ENCODE peak calls at places on chromosomes 1 and 21, in five cellular contexts. F is fibroblast of pulmonary artery, K is NB4, B is ovary, Y is body of pancreas. Z is an unnamed sample.

GRCh38 chr1:10629091-10629815 is 154.5 kb downstream of the PEX14 start:
- DNase-seq in F (no peak), K (no peak), B (no peak), Y (no peak), Z (no peak)

GRCh38 chr1:214503553-214503952 is 47.8 kb downstream of the PTPN14 start:
- DNase-seq in F (no peak), K (no peak), B (no peak), Y (no peak), Z (no peak)

GRCh38 chr1:189356206-189356605 is 1121.5 kb downstream of the BRINP3 start:
- DNase-seq in F (no peak), K (no peak), B (no peak), Y (no peak), Z (no peak)

GRCh38 chr1:110829955-110830553 is 42.9 kb upstream of the CD53 start:
- DNase-seq in F (peak), K (peak), B (no peak), Y (no peak), Z (no peak)

GRCh38 chr1:59698386-59698785 is 116.4 kb upstream of the HOOK1 start:
- DNase-seq in F (no peak), K (peak), B (no peak), Y (no peak), Z (no peak)

GRCh38 chr1:101178688-101179491 is 57.9 kb upstream of the S1PR1 start:
- DNase-seq in F (no peak), K (peak), B (no peak), Y (no peak), Z (no peak)

GRCh38 chr21:35048706-35049617 is at the start of gene RUNX1:
- DNase-seq in F (peak), K (peak), B (no peak), Y (no peak), Z (peak)

GRCh38 chr1:161379071-161379470 is 11.4 kb upstream of the CFAP126 start:
- DNase-seq in F (no peak), K (no peak), B (no peak), Y (no peak), Z (no peak)

GRCh38 chr21:25329227-25329626 is 278.1 kb downstream of the MRPL39 start:
- DNase-seq in F (peak), K (no peak), B (no peak), Y (no peak), Z (no peak)

GRCh38 chr1:104780470-104781078 is 1030.9 kb downstream of the AMY1C start:
- DNase-seq in F (peak), K (peak), B (no peak), Y (no peak), Z (no peak)

GRCh38 chr1:116759636-116760035 is 5.4 kb downstream of the CD2 start:
- DNase-seq in F (no peak), K (no peak), B (no peak), Y (no peak), Z (no peak)

GRCh38 chr1:110612060-110612745 is 6.0 kb upstream of the KCNA2 start:
- DNase-seq in F (no peak), K (no peak), B (no peak), Y (no peak), Z (no peak)

GRCh38 chr1:211843507-211844298 is 13.1 kb upstream of the LPGAT1 start:
- DNase-seq in F (no peak), K (peak), B (no peak), Y (no peak), Z (no peak)

GRCh38 chr1:5896706-5897105 is 95.5 kb downstream of the NPHP4 start:
- DNase-seq in F (no peak), K (no peak), B (no peak), Y (no peak), Z (no peak)

GRCh38 chr1:8456306-8456912 is 138.5 kb downstream of the SLC45A1 start:
- DNase-seq in F (peak), K (no peak), B (no peak), Y (no peak), Z (no peak)

GRCh38 chr1:176111835-176112234 is 95.3 kb downstream of the COP1 start:
- DNase-seq in F (no peak), K (no peak), B (no peak), Y (no peak), Z (no peak)

GRCh38 chr1:214707306-214708087 is 104.5 kb downstream of the CENPF start:
- DNase-seq in F (peak), K (no peak), B (no peak), Y (no peak), Z (no peak)

GRCh38 chr1:88399690-88400089 is 284.4 kb upstream of the PKN2 start:
- DNase-seq in F (no peak), K (no peak), B (no peak), Y (no peak), Z (no peak)

GRCh38 chr1:205748398-205749093 is 1.4 kb downstream of the NUCKS1 start:
- DNase-seq in F (peak), K (peak), B (no peak), Y (no peak), Z (no peak)

GRCh38 chr1:3021801-3022401 is 634 bp downstream of the ACTRT2 start:
- DNase-seq in F (no peak), K (no peak), B (no peak), Y (no peak), Z (no peak)

GRCh38 chr1:70458120-70458519 is 47.1 kb downstream of the CTH start:
- DNase-seq in F (no peak), K (no peak), B (no peak), Y (no peak), Z (no peak)

GRCh38 chr1:14055442-14056225 is 355.6 kb downstream of the PRDM2 start:
- DNase-seq in F (no peak), K (no peak), B (no peak), Y (no peak), Z (no peak)

GRCh38 chr1:214362188-214362882 is 81.4 kb downstream of the SMYD2 start:
- DNase-seq in F (peak), K (peak), B (no peak), Y (no peak), Z (no peak)

GRCh38 chr1:39154553-39155361 is 49.7 kb upstream of the MACF1 start:
- DNase-seq in F (peak), K (no peak), B (no peak), Y (no peak), Z (no peak)

GRCh38 chr1:11749203-11749689 is 12.7 kb upstream of the C1orf167 start:
- DNase-seq in F (peak), K (peak), B (no peak), Y (no peak), Z (peak)

GRCh38 chr1:94852758-94853157 is 32.6 kb downstream of the SLC44A3 start:
- DNase-seq in F (peak), K (no peak), B (no peak), Y (no peak), Z (no peak)
- TF ChIP-seq CTCF in F (peak), K (no peak), B (no peak), Y (no peak), Z (no peak)

GRCh38 chr1:38028671-38029070 is 16.1 kb downstream of the UTP11 start:
- DNase-seq in F (no peak), K (no peak), B (no peak), Y (no peak), Z (no peak)
- TF ChIP-seq CTCF in F (peak), K (no peak), B (no peak), Y (no peak), Z (no peak)

GRCh38 chr1:180489313-180489712 is 13.1 kb downstream of the ACBD6 start:
- DNase-seq in F (no peak), K (no peak), B (no peak), Y (no peak), Z (no peak)
- TF ChIP-seq CTCF in F (no peak), K (no peak), B (no peak), Y (no peak), Z (no peak)

GRCh38 chr1:241842565-241842964 is 5.4 kb upstream of the EXO1 start:
- DNase-seq in F (peak), K (no peak), B (no peak), Y (no peak), Z (no peak)
- TF ChIP-seq CTCF in F (no peak), K (no peak), B (no peak), Y (no peak), Z (no peak)

DNA sequence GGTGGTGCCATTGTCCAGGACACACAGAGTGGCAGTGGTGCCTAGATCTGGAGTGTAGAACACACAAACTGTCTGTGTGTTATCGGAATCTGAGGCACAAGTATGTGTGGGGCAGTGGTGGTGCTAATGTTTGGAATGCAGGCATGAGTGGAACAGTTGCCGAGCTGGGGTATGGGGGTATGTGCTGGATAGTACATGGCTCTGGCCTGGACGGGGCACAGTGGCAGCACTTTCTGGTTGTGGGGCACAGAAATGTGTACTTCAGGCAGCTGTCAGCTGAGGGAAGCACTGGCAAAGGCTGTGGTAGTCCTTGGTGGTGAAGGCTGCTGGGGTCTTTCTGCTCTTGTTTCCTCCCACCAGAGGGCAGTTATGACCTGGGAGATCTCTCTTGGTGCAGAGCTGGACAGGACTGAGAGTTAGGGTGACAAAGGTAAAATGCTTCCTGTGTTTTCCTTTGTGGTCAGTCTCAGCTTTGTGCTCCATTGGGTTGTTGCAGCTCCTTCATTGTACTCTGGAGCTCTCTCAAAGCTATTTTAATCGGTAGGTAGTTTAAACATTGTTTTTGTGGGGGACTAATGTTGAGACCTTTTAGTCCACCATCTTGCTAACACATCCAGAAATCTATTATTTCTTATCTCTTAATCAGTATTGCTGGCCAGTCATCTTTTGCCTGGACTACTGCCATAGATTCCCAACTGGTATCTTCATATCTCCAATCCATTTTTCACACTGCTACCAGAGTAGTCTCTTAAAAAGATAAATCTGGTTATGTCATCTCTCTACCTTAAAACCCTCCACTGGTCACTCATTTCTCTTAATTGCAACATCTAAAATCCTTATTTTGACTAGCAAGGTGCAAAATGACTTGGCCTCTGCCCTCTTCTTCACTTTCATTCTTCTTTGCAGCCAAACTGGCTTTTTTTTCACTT is 83.9 kb upstream of the NBPF4 start:
- DNase-seq in F (peak), K (peak), B (no peak), Y (no peak), Z (no peak)
- TF ChIP-seq CTCF in F (no peak), K (no peak), B (no peak), Y (no peak), Z (no peak)

GRCh38 chr1:156681196-156681595 is 4.0 kb upstream of the NES start:
- DNase-seq in F (no peak), K (no peak), B (no peak), Y (no peak), Z (no peak)

GRCh38 chr1:156682166-156682890 is 5.1 kb upstream of the NES start:
- DNase-seq in F (no peak), K (no peak), B (no peak), Y (no peak), Z (no peak)

GRCh38 chr1:156689035-156689959 is 12.1 kb upstream of the NES start:
- DNase-seq in F (peak), K (peak), B (peak), Y (peak), Z (peak)

GRCh38 chr1:156680056-156680455 is 2.8 kb upstream of the NES start:
- DNase-seq in F (no peak), K (no peak), B (no peak), Y (no peak), Z (no peak)

GRCh38 chr1:156684227-156684782 is 7.1 kb upstream of the NES start:
- DNase-seq in F (no peak), K (peak), B (no peak), Y (no peak), Z (no peak)
- TF ChIP-seq CTCF in F (no peak), K (peak), B (no peak), Y (no peak), Z (no peak)

GRCh38 chr1:31182352-31182751 is 57.3 kb downstream of the NKAIN1 start:
- DNase-seq in F (peak), K (peak), B (peak), Y (peak), Z (peak)
- TF ChIP-seq CTCF in F (peak), K (no peak), B (no peak), Y (peak), Z (no peak)

DNA sequence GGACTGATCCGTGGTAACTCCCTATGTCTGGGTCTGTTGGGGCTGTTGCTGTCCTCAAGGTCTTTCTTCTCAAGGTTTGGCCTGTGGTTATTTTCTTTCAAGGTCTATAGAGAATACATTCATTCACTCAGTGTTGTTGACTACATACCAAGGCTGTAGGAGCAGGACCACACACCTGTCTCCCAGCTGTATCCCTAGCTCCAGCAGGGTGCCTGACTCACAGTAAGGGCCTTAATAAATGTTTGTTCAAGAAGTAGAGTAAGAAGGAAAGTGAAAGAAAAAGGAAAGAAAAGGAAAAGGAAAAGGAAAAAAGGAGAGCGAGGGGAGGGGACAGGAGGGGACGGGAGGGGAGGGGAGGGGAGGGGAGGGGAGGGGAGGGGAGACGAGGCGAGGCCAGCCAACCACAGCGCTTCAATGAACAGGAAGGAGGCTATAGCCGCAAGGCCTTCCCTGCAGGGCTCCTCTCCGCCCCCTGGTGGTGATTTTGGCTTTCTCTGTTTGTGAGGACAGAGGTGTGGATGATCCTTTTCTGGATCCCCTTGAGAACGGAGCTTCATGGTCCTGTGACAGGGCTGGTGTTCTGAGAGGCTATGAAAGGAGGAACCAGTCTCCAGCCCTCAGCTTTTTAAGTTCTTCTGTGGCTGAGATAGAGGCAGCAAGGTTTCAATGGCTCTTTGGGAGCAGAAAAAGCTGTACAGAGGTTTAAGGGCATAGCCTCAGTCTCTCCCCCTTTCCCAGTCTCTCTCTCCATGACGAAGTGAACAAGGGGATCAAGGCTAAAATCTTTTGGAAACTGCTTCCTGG is 30.6 kb upstream of the LCE5A start:
- DNase-seq in F (peak), K (peak), B (peak), Y (peak), Z (no peak)
- TF ChIP-seq CTCF in F (peak), K (peak), B (no peak), Y (peak), Z (no peak)

DNA sequence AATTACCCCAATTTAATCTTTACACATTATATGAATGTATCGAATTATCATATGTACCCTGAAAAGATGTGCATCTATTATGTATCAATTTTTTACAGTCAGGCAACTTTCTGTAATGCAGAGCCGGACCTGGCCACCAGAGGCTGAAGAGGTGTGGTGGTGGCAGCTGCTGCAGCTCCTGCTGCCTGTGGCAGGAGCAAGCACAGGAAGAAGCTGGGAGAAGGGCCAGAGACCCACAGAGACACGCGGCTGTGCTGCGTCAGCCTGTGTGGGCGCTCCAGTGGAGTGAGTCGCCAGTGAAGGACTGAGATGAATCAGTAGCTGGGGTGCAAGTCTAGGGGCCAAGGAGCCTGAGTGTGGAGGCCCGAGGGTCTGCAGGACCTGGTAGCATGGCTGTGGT is 74.3 kb upstream of the COG2 start:
- DNase-seq in F (peak), K (peak), B (no peak), Y (no peak), Z (no peak)
- TF ChIP-seq CTCF in F (peak), K (no peak), B (no peak), Y (peak), Z (no peak)